ENCODE peak calls at places on chromosomes 2 and 18, in seven cellular contexts. V is suprapubic skin, G is AG04449, N is neural crest cell, A is A673, D is tibial artery, J is GM06990. R is an unnamed sample.

GRCh38 chr18:13680612-13681011 is 45.7 kb downstream of the FAM210A start:
- DNase-seq in V (no peak), G (no peak), N (peak), A (no peak), D (no peak), J (no peak), R (no peak)

GRCh38 chr2:136128905-136129304 is 11.0 kb upstream of the CXCR4 start:
- DNase-seq in V (no peak), G (no peak), N (no peak), A (no peak), D (no peak), J (no peak), R (no peak)

GRCh38 chr2:201939366-201939985 is 94.2 kb upstream of the FZD7 start:
- DNase-seq in V (no peak), G (no peak), N (no peak), A (no peak), D (no peak), J (no peak), R (no peak)

GRCh38 chr2:205808493-205809121 is 126.3 kb downstream of the NRP2 start:
- DNase-seq in V (no peak), G (no peak), N (no peak), A (no peak), D (no peak), J (no peak), R (no peak)

GRCh38 chr2:237563816-237564215 is 2.6 kb upstream of the PRLH start:
- DNase-seq in V (no peak), G (no peak), N (peak), A (no peak), D (no peak), J (no peak), R (no peak)

GRCh38 chr2:214695789-214696188 is 113.7 kb downstream of the BARD1 start:
- DNase-seq in V (no peak), G (no peak), N (no peak), A (no peak), D (no peak), J (no peak), R (no peak)

GRCh38 chr2:100470898-100471514 is 724 bp downstream of the NMS start:
- DNase-seq in V (no peak), G (no peak), N (peak), A (peak), D (no peak), J (no peak), R (peak)

GRCh38 chr2:67616749-67617148 is 219.6 kb downstream of the ETAA1 start:
- DNase-seq in V (no peak), G (no peak), N (no peak), A (peak), D (no peak), J (peak), R (no peak)

GRCh38 chr18:32879497-32879896 is 106.7 kb upstream of the KLHL14 start:
- DNase-seq in V (no peak), G (no peak), N (no peak), A (no peak), D (no peak), J (no peak), R (no peak)

GRCh38 chr2:220705678-220706077 is 866.4 kb downstream of the EPHA4 start:
- DNase-seq in V (no peak), G (no peak), N (no peak), A (no peak), D (no peak), J (no peak), R (no peak)

GRCh38 chr2:25700221-25700660 is 26.9 kb upstream of the DTNB start:
- DNase-seq in V (no peak), G (no peak), N (no peak), A (peak), D (no peak), J (no peak), R (no peak)

GRCh38 chr2:119862127-119862889 is 102.6 kb downstream of the PTPN4 start:
- DNase-seq in V (no peak), G (no peak), N (no peak), A (no peak), D (no peak), J (peak), R (no peak)

DNA sequence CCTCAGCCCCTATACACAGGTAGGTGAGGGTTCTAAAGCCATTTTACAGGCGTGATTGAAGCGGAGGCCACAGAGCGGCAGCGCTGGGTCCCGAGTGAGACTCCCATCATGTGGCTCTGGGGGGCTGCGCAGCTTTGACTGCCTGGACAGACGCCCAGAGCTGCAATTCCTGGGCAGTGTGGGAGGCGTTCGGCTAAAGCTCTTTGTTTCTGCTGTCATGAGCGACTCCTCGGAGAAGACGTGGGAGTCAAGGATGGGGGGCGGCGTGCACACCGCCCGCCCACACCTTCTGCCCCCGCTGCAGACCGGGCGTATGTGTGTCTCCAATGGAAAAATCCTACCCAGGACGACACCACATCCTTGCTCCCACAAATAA is 867 bp upstream of the LBH start:
- DNase-seq in V (no peak), G (no peak), N (peak), A (peak), D (no peak), J (no peak), R (no peak)
- TF ChIP-seq CTCF in V (no peak), G (peak), N (no peak), A (peak), D (no peak), J (peak), R (no peak)

DNA sequence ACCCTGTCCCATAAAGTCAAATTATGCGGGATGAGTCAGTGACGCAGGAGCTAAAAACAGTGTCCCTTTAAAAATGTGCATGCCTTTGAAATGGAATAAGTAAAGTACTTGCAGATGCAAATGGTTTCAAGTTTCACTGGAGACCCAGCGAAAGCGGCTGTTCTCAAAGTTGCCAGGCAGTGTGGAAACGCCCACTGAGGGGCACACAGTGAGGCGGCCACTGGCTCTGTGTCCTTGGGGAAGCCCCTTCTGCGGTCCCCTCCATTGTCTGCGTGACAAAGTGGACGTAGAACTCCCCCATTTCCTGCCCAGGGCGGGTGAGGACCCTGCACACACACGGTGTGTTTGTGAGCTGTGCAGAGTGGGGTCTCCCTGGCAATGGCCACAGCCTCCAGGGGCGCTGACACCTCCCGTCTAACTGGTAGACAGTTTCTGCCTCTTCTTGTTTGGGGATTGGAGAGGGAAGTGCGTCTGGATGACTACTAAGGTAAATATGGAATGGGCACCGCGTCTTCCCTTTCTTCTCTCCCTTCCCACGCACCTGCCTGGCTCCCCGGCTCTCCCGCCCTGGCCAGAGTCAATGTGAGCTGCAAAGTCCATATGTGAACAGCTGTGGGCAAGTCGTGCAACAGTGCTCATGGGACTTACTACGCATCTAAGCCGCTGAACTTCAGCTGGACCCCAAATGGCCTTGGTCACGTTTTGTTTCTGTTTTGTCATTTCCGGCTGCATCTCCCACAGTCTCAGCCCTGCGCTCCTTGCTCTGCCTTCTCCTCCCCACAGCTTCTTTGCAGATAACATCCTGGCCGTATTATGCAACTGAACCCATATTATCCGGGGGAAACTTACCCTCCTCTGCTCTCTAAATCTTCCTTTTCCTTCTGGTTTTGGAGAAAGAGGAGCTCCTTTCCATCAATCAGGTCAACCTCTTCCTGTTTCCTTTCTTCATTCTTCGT is 33.7 kb upstream of the ZNF516 start:
- DNase-seq in V (no peak), G (no peak), N (peak), A (peak), D (peak), J (peak), R (no peak)
- TF ChIP-seq CTCF in V (no peak), G (peak), N (no peak), A (peak), D (no peak), J (peak), R (peak)

GRCh38 chr2:84960157-84960506 is 10.8 kb upstream of the KCMF1 start:
- DNase-seq in V (no peak), G (no peak), N (no peak), A (no peak), D (no peak), J (no peak), R (no peak)
- TF ChIP-seq CTCF in V (no peak), G (no peak), N (no peak), A (no peak), D (no peak), J (no peak), R (no peak)

DNA sequence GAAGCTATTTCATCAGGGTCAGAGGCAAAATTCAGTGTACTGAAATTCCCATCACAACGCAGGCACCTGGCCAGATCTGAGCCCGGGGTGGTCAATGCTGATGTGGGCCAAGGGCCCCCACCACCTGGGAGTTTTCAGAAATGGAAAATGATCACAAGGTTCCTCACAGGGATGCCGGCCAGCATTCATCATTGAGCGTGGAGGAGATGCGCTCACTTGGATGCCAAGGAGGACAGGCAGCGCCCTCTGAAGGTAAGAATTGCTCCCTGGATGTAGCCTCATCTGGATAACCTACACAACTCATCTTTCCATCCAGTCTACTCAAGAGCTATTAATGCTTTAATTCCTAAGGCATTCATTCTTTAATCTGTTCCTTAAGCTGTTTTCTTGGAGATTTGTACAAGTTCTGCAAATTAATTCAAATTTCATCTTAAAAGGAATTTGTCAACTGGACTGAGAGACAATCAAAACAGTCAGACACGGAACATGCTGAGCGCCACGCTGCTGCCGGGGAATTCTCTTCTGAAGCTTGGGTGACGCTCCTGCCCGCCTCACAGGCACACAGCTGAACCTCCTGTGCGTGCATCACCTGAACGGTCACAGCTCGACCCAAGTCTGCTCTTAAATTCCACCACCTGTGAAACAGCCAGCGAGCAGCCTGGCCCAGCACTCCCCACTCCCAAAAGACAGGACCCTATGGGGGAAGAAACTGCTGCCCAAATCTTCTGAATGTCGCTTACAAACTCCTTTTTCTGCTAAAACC is 206.7 kb downstream of the HDAC4 start:
- DNase-seq in V (peak), G (no peak), N (no peak), A (no peak), D (peak), J (no peak), R (peak)
- TF ChIP-seq CTCF in V (no peak), G (peak), N (peak), A (peak), D (no peak), J (peak), R (no peak)

GRCh38 chr18:50611529-50611941 is 51.6 kb downstream of the MAPK4 start:
- DNase-seq in V (no peak), G (no peak), N (no peak), A (no peak), D (no peak), J (no peak), R (no peak)

GRCh38 chr18:50606609-50607008 is 46.7 kb downstream of the MAPK4 start:
- DNase-seq in V (no peak), G (no peak), N (no peak), A (no peak), D (no peak), J (no peak), R (no peak)

GRCh38 chr18:50614838-50615237 is 55.0 kb downstream of the MAPK4 start:
- DNase-seq in V (no peak), G (no peak), N (no peak), A (no peak), D (peak), J (no peak), R (no peak)

GRCh38 chr18:50607374-50607933 is 47.6 kb downstream of the MAPK4 start:
- DNase-seq in V (no peak), G (no peak), N (no peak), A (no peak), D (no peak), J (no peak), R (no peak)

DNA sequence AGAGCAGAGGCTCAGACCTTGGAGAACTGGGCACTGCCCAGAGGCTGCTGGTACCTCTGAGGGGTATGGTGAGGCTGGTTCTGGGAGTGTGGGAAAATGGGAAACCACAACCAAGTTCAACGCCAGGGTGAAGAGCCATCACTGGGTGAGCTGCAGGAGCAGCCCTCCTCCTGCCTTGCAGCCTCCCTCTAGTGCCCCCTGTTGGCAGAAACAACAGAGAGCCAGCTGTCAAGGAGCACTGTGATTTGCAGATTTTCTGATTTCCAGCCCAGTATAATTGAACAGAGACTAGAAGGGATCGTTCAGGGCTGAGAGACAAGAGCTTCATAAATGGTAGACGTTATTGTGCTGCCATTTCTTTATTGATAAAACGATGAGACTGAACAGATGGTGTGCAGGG is 50.5 kb downstream of the MAPK4 start:
- DNase-seq in V (no peak), G (no peak), N (no peak), A (peak), D (no peak), J (no peak), R (no peak)
- TF ChIP-seq CTCF in V (no peak), G (no peak), N (no peak), A (peak), D (no peak), J (peak), R (no peak)

GRCh38 chr2:120883607-120884405 is 148.1 kb downstream of the GLI2 start:
- DNase-seq in V (no peak), G (no peak), N (no peak), A (no peak), D (no peak), J (no peak), R (no peak)
- TF ChIP-seq CTCF in V (no peak), G (no peak), N (no peak), A (peak), D (no peak), J (no peak), R (peak)

GRCh38 chr18:62672600-62672999 is 42.7 kb upstream of the PHLPP1 start:
- DNase-seq in V (no peak), G (no peak), N (no peak), A (no peak), D (no peak), J (no peak), R (no peak)

GRCh38 chr18:62669225-62669624 is 46.1 kb upstream of the PHLPP1 start:
- DNase-seq in V (no peak), G (no peak), N (no peak), A (no peak), D (no peak), J (no peak), R (no peak)

GRCh38 chr18:62670573-62670972 is 44.8 kb upstream of the PHLPP1 start:
- DNase-seq in V (no peak), G (no peak), N (no peak), A (no peak), D (no peak), J (no peak), R (no peak)
- TF ChIP-seq CTCF in V (no peak), G (no peak), N (no peak), A (no peak), D (no peak), J (no peak), R (no peak)

GRCh38 chr18:48924621-48925601 is 25.9 kb downstream of the SMAD7 start:
- DNase-seq in V (no peak), G (no peak), N (no peak), A (no peak), D (no peak), J (no peak), R (no peak)
- TF ChIP-seq CTCF in V (no peak), G (no peak), N (no peak), A (no peak), D (no peak), J (no peak), R (no peak)

GRCh38 chr18:7221424-7222155 is 9.3 kb upstream of the LRRC30 start:
- DNase-seq in V (no peak), G (peak), N (peak), A (peak), D (no peak), J (no peak), R (no peak)
- TF ChIP-seq CTCF in V (peak), G (peak), N (peak), A (peak), D (peak), J (peak), R (peak)